ENCODE peak calls at places on chromosomes 7 and 10, in ten cellular contexts. W, A, R, Z, X, P, I, Q, E and B are unnamed samples.

GRCh38 chr10:5873515-5873995 is 16.1 kb downstream of the ANKRD16 start:
- DNase-seq in W (peak), A (peak), R (peak), Z (peak), X (peak), P (no peak), I (no peak), Q (peak), E (peak), B (peak)

GRCh38 chr7:101175664-101176063 is 4.4 kb downstream of the NAT16 start:
- DNase-seq in W (no peak), A (no peak), R (no peak), Z (no peak), X (no peak), P (no peak), I (no peak), Q (no peak), E (no peak), B (no peak)

GRCh38 chr10:132363921-132364593 is 32.1 kb downstream of the LRRC27 start:
- DNase-seq in W (peak), A (no peak), R (no peak), Z (no peak), X (peak), P (no peak), I (no peak), Q (no peak), E (peak), B (no peak)

GRCh38 chr10:48454302-48455054 is 148.0 kb downstream of the MAPK8 start:
- DNase-seq in W (no peak), A (no peak), R (no peak), Z (no peak), X (no peak), P (no peak), I (no peak), Q (no peak), E (no peak), B (peak)

GRCh38 chr7:50584793-50585399 is 19.7 kb upstream of the DDC start:
- DNase-seq in W (no peak), A (no peak), R (peak), Z (no peak), X (no peak), P (no peak), I (no peak), Q (no peak), E (no peak), B (no peak)

GRCh38 chr7:117270371-117270770 is 52.5 kb downstream of the WNT2 start:
- DNase-seq in W (peak), A (no peak), R (no peak), Z (peak), X (no peak), P (no peak), I (no peak), Q (no peak), E (no peak), B (no peak)

GRCh38 chr10:117865945-117866344 is 180.8 kb downstream of the RAB11FIP2 start:
- DNase-seq in W (no peak), A (no peak), R (no peak), Z (no peak), X (no peak), P (no peak), I (no peak), Q (no peak), E (no peak), B (no peak)

GRCh38 chr10:114026189-114027040 is 17.3 kb upstream of the ADRB1 start:
- DNase-seq in W (peak), A (no peak), R (peak), Z (peak), X (peak), P (no peak), I (no peak), Q (no peak), E (peak), B (no peak)

GRCh38 chr7:79137942-79138341 is 315.5 kb downstream of the MAGI2 start:
- DNase-seq in W (peak), A (no peak), R (no peak), Z (peak), X (no peak), P (no peak), I (no peak), Q (peak), E (peak), B (no peak)

GRCh38 chr7:3210531-3210930 is 90.5 kb upstream of the SDK1 start:
- DNase-seq in W (no peak), A (no peak), R (no peak), Z (no peak), X (no peak), P (no peak), I (no peak), Q (no peak), E (no peak), B (no peak)

GRCh38 chr10:102450374-102451104 is 804 bp downstream of the C10orf95 start:
- DNase-seq in W (peak), A (peak), R (peak), Z (peak), X (peak), P (peak), I (peak), Q (peak), E (no peak), B (peak)

GRCh38 chr7:66682350-66683093 is 53.8 kb downstream of the KCTD7 start:
- DNase-seq in W (peak), A (no peak), R (no peak), Z (peak), X (peak), P (no peak), I (no peak), Q (peak), E (no peak), B (peak)

GRCh38 chr10:79179404-79180309 is 110.9 kb downstream of the ZMIZ1 start:
- DNase-seq in W (no peak), A (no peak), R (no peak), Z (no peak), X (peak), P (no peak), I (peak), Q (no peak), E (no peak), B (no peak)

GRCh38 chr7:16817536-16817935 is 12.7 kb upstream of the AGR2 start:
- DNase-seq in W (peak), A (no peak), R (peak), Z (peak), X (peak), P (no peak), I (no peak), Q (no peak), E (peak), B (no peak)

GRCh38 chr7:981793-982510 is 1.0 kb upstream of the CYP2W1 start:
- DNase-seq in W (no peak), A (no peak), R (no peak), Z (no peak), X (no peak), P (no peak), I (no peak), Q (no peak), E (no peak), B (no peak)